ENCODE peak calls at places on chromosomes 12 and 14, in seven cellular contexts. E, I, Y, K, Q, U and N are unnamed samples.

GRCh38 chr14:61388173-61388975 is 67.0 kb downstream of the PRKCH start:
- DNase-seq in I (peak), K (peak), E (peak), Q (peak), U (peak), Y (no peak), N (peak)

GRCh38 chr12:39157696-39158342 is 252.4 kb upstream of the CPNE8 start:
- DNase-seq in K (no peak), Q (no peak), I (no peak), E (no peak), Y (peak), U (peak), N (no peak)

GRCh38 chr14:68309631-68310030 is 483.2 kb downstream of the ZFP36L1 start:
- DNase-seq in U (peak), Q (no peak), Y (no peak), E (no peak), I (no peak), K (no peak), N (no peak)

GRCh38 chr14:102870994-102871831 is 51.2 kb upstream of the AMN start:
- DNase-seq in Q (no peak), E (no peak), I (no peak), K (no peak), Y (no peak), U (no peak), N (no peak)

GRCh38 chr12:14948672-14949071 is 10.3 kb upstream of the ERP27 start:
- DNase-seq in K (peak), Y (peak), I (peak), U (peak), E (peak), Q (peak), N (no peak)

GRCh38 chr12:116009805-116010204 is 267.7 kb downstream of the MED13L start:
- DNase-seq in K (no peak), Y (no peak), E (no peak), Q (no peak), I (no peak), U (no peak), N (no peak)

GRCh38 chr12:64701283-64701682 is 57.9 kb downstream of the GNS start:
- DNase-seq in Y (no peak), U (no peak), E (no peak), Q (no peak), K (no peak), I (no peak), N (no peak)

GRCh38 chr12:13234045-13234641 is 37.6 kb downstream of the EMP1 start:
- DNase-seq in E (no peak), Q (peak), I (peak), K (no peak), Y (no peak), U (peak), N (no peak)

GRCh38 chr12:76144253-76144564 is 59.7 kb upstream of the NAP1L1 start:
- DNase-seq in K (no peak), Y (no peak), Q (no peak), E (peak), U (no peak), I (no peak), N (no peak)

GRCh38 chr12:56520025-56520810 is 1.4 kb upstream of the RBMS2 start:
- DNase-seq in I (no peak), Q (no peak), K (no peak), U (peak), Y (no peak), E (no peak), N (no peak)

GRCh38 chr12:111066744-111067437 is 146.5 kb upstream of the MYL2 start:
- DNase-seq in I (no peak), Y (no peak), K (peak), E (no peak), U (no peak), Q (no peak), N (no peak)

GRCh38 chr14:76918751-76919421 is 92.7 kb downstream of the LRRC74A start:
- DNase-seq in U (peak), K (peak), E (peak), Q (no peak), I (no peak), Y (peak), N (no peak)

GRCh38 chr12:21499765-21500164 is 1.7 kb downstream of the RECQL start:
- DNase-seq in E (no peak), K (no peak), Y (no peak), U (no peak), Q (no peak), I (no peak), N (no peak)

GRCh38 chr12:114269153-114269552 is 136.8 kb downstream of the TBX5 start:
- DNase-seq in U (no peak), I (no peak), K (peak), E (no peak), Q (no peak), Y (no peak), N (no peak)

GRCh38 chr12:50555471-50555885 is 50.7 kb downstream of the DIP2B start:
- DNase-seq in U (no peak), K (no peak), Q (no peak), E (no peak), Y (no peak), I (no peak), N (no peak)

GRCh38 chr12:121781751-121782615 is 11.5 kb downstream of the RHOF start:
- DNase-seq in K (peak), Y (no peak), I (peak), Q (peak), E (no peak), U (peak), N (peak)

GRCh38 chr12:4307593-4308333 is 13.2 kb upstream of the TIGAR start:
- DNase-seq in Y (peak), Q (no peak), K (peak), E (peak), U (peak), I (no peak), N (no peak)